ENCODE peak calls at places on chromosome 17, in five cellular contexts. S is suprapubic skin; L is right atrium auricular region; C is cardiac muscle cell; V is effector memory CD4-positive, alpha-beta T cell. A is an unnamed sample. For H3K9me3, the result is how much of the 10 kb centered on the place peaks cover.

GRCh38 chr17:4038076-4038475 is 73.8 kb upstream of the ATP2A3 start:
- DNase-seq in L (no peak), V (no peak), S (no peak), C (no peak), A (no peak)

GRCh38 chr17:65362826-65363225 is 198.6 kb downstream of the AXIN2 start:
- DNase-seq in S (no peak), C (no peak), V (no peak), L (no peak), A (no peak)

GRCh38 chr17:35373532-35373983 is at the start of gene SLFN11:
- DNase-seq in V (peak), C (no peak), S (peak), L (peak), A (peak)

GRCh38 chr17:69539781-69540319 is 125.4 kb downstream of the MAP2K6 start:
- DNase-seq in C (no peak), L (no peak), V (no peak), S (no peak), A (no peak)

GRCh38 chr17:30476726-30477082 is 504 bp upstream of the GOSR1 start:
- DNase-seq in S (no peak), C (peak), L (no peak), V (no peak), A (peak)

GRCh38 chr17:38604479-38605229 is 1.1 kb downstream of the SRCIN1 start:
- DNase-seq in V (no peak), L (no peak), C (peak), S (no peak), A (no peak)

GRCh38 chr17:49739662-49740271 is 24.2 kb downstream of the FAM117A start:
- DNase-seq in L (peak), C (peak), S (peak), V (peak), A (no peak)

GRCh38 chr17:75783803-75784472 is 668 bp upstream of the UNK start:
- DNase-seq in S (no peak), C (no peak), V (no peak), L (no peak), A (peak)

GRCh38 chr17:74635418-74635817 is 11.9 kb upstream of the CD300E start:
- DNase-seq in S (no peak), C (peak), V (no peak), L (no peak), A (no peak)

GRCh38 chr17:77186141-77186604 is 45.4 kb downstream of the SEC14L1 start:
- DNase-seq in S (no peak), L (no peak), V (no peak), C (no peak), A (no peak)

GRCh38 chr17:35843698-35844097 is 25.0 kb downstream of the HEATR9 start:
- DNase-seq in S (no peak), V (no peak), L (no peak), C (no peak), A (no peak)

GRCh38 chr17:21680366-21680765 is 12.0 kb upstream of the KCNJ18 start:
- DNase-seq in S (peak), L (no peak), V (no peak), C (no peak), A (no peak)

GRCh38 chr17:60445144-60445543 is 22.9 kb downstream of the CHCT1 start:
- DNase-seq in C (no peak), S (no peak), V (no peak), L (no peak), A (no peak)

GRCh38 chr17:20157078-20157360 is 147.9 kb downstream of the SPECC1 start:
- DNase-seq in V (no peak), S (no peak), C (no peak), L (no peak), A (no peak)

GRCh38 chr17:60039096-60039495 is 39.6 kb downstream of the HEATR6 start:
- DNase-seq in C (no peak), S (no peak), L (no peak), V (no peak), A (no peak)

GRCh38 chr17:27494192-27495091 is 38.2 kb downstream of the KSR1 start:
- DNase-seq in L (peak), S (peak), V (no peak), C (peak), A (peak)

GRCh38 chr17:28247671-28248556 is 71.1 kb upstream of the TMEM97 start:
- DNase-seq in S (no peak), C (no peak), L (no peak), V (no peak), A (peak)

GRCh38 chr17:6094453-6094852 is 24.3 kb downstream of the WSCD1 start:
- DNase-seq in L (no peak), V (no peak), C (no peak), S (no peak), A (no peak)

GRCh38 chr17:13597723-13598347 is 3.9 kb downstream of the HS3ST3A1 start:
- DNase-seq in L (no peak), S (no peak), V (no peak), C (peak), A (no peak)

GRCh38 chr17:4739122-4740024 is at the start of the genes CXCL16 and ZMYND15:
- DNase-seq in S (peak), C (peak), L (no peak), V (peak), A (no peak)

GRCh38 chr17:37465058-37465616 is 24.6 kb upstream of the DUSP14 start:
- DNase-seq in V (no peak), L (no peak), S (no peak), C (no peak), A (no peak)

GRCh38 chr17:9434502-9435113 is 141.0 kb downstream of the STX8 start:
- DNase-seq in V (no peak), S (no peak), C (no peak), L (no peak), A (no peak)

GRCh38 chr17:21467739-21468490 is 91.8 kb downstream of the KCNJ12 start:
- DNase-seq in S (no peak), L (peak), C (no peak), V (no peak), A (no peak)

GRCh38 chr17:5608696-5609095 is 24.4 kb upstream of the NLRP1 start:
- DNase-seq in L (no peak), C (no peak), V (no peak), S (no peak), A (no peak)

GRCh38 chr17:27937026-27937546 is 43.9 kb upstream of the LYRM9 start:
- DNase-seq in V (no peak), C (no peak), L (no peak), S (no peak), A (no peak)

GRCh38 chr17:3043737-3044365 is 19.6 kb downstream of the OR1D5 start:
- DNase-seq in V (no peak), C (no peak), L (no peak), S (no peak), A (no peak)

GRCh38 chr17:16286009-16286946 is 67.0 kb downstream of the CENPV start:
- DNase-seq in V (peak), C (peak), S (peak), L (peak), A (peak)

GRCh38 chr17:72118588-72119279 is 2.1 kb upstream of the SOX9 start:
- DNase-seq in C (peak), V (no peak), S (no peak), L (peak), A (peak)

GRCh38 chr17:29158515-29159275 is 21.5 kb downstream of the MYO18A start:
- DNase-seq in V (no peak), L (no peak), S (no peak), C (no peak), A (no peak)

GRCh38 chr17:64326030-64326419 is 63.0 kb upstream of the TEX2 start:
- DNase-seq in V (no peak), L (no peak), S (no peak), C (no peak), A (no peak)

GRCh38 chr17:64319531-64319930 is 56.5 kb upstream of the TEX2 start:
- DNase-seq in C (no peak), V (no peak), L (no peak), S (no peak), A (no peak)

GRCh38 chr17:64323774-64324173 is 60.7 kb upstream of the TEX2 start:
- DNase-seq in V (no peak), L (no peak), C (no peak), S (no peak), A (no peak)

GRCh38 chr17:64318068-64318467 is 55.0 kb upstream of the TEX2 start:
- DNase-seq in V (no peak), S (no peak), L (no peak), C (no peak), A (no peak)

DNA sequence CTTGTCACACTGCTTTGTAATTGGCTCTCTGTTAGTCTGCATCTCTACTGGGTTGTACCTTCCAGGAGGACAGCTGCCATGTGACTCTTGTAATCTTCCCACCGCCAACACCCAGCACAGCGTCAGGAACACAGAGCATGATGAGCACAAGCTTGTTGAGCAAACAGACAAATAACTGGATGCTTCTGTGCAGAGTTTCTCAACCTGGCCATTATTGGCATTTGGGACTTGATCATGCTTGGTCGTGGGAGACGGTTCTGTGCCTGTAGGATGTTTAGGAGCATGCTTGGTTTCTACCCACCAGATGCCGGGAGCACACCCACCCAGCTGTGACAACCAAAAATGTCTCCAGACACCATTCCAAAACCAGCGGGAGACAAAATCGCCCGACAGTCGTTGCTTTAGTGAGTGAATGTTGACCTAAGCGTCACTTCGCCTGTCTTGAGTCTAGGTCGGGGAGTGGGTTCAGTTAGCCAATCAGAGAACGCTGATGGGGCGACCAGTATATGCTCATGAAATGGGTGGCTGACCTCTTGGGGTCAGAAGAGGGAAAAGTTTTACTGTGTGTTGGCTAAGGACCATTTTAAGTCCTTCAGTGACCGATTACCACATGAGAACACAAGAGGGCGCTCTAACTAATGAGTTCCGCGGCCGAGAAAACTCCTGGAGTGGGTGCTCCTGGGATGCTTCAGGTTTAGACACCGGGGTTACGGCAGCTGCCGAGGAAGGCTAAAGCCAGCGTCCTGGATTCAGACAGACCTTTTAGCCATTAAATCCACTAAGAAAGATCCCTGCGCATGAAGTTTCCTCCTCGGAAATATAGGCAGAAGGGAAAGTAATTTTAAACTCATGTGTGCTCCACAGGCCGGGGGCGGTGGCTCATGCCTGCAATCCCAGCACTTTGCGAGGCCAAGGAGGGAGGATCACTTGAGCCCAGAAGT is 57.8 kb upstream of the TEX2 start:
- DNase-seq in C (peak), L (peak), S (peak), V (peak), A (peak)
- H3K4me3 ChIP-seq in C (no peak), L (no peak), S (no peak), V (no peak), A (no peak)

GRCh38 chr17:83198366-83199341 is 119.2 kb downstream of the METRNL start:
- DNase-seq in V (no peak), S (peak), L (no peak), C (no peak), A (no peak)
- H3K9me3 ChIP-seq in V (under half), S (under half), L (under half), C (under half), A (under half)

GRCh38 chr17:42110301-42111264 is 1.9 kb downstream of the DHX58 start:
- DNase-seq in C (no peak), L (no peak), V (no peak), S (no peak), A (no peak)

GRCh38 chr17:42106009-42106408 is 6.5 kb downstream of the DHX58 start:
- DNase-seq in C (no peak), S (no peak), V (no peak), L (no peak), A (no peak)

GRCh38 chr17:42107124-42107523 is 5.4 kb downstream of the DHX58 start:
- DNase-seq in C (no peak), V (no peak), L (no peak), S (no peak), A (no peak)

GRCh38 chr17:42109086-42109485 is 3.4 kb downstream of the DHX58 start:
- DNase-seq in S (no peak), L (no peak), V (no peak), C (no peak), A (no peak)

DNA sequence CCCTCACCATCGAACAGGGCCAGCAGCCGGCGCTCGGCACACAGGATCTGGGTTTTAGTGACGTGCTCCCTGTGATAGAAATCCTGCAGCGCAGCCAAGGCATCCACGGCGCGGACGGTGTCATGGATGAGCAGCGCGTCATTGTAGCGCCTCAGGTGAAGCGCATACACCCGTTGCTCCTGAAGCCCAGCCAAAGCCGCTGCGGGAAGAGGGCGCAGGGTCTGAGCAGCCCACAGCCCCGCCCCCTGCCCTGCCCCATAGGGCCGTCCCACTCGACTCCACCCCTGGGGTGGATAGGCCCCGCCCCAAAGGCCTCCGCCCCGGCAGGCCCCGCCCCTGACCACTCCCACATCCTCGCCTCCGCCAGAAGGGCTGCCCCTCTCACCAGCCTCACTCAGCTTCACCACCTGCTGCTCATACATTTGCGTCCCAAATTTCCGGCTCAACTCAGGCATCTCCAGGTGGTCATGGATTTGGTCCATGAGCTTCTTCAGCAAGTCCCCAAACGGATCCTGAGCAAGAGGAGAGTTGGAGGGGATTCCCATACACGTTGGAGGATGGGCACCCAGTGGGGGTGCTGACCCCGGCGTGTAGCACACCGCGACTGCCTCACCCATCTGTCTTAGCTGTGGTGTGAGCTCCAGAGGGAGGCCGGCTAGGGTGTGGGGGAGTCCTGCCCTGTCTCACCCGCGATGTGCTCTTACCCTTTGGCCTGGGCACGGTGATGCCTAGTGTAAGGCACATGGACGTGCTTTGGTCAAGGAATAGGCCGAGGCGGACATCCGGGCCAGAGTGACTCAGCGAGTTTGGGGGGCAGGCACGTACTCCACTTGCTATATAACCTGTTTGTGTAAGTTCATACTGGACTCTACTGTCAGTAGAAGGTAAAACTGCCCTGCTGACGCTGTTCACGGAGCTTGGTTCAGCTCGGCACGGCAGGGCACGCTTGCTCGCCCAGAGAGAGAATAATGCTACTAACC is 4.6 kb downstream of the DHX58 start:
- DNase-seq in V (peak), C (peak), L (no peak), S (no peak), A (peak)
- H3K4me3 ChIP-seq in V (no peak), C (peak), L (peak), S (peak), A (no peak)

GRCh38 chr17:22718689-22719088 is 1026.4 kb downstream of the KCNJ18 start:
- DNase-seq in C (no peak), V (no peak), S (no peak), L (no peak), A (no peak)

GRCh38 chr17:22717211-22717610 is 1024.9 kb downstream of the KCNJ18 start:
- DNase-seq in C (no peak), V (no peak), L (peak), S (no peak), A (no peak)
- H3K9me3 ChIP-seq in C (under half), V (under half), L (under half), S (under half), A (under half)

DNA sequence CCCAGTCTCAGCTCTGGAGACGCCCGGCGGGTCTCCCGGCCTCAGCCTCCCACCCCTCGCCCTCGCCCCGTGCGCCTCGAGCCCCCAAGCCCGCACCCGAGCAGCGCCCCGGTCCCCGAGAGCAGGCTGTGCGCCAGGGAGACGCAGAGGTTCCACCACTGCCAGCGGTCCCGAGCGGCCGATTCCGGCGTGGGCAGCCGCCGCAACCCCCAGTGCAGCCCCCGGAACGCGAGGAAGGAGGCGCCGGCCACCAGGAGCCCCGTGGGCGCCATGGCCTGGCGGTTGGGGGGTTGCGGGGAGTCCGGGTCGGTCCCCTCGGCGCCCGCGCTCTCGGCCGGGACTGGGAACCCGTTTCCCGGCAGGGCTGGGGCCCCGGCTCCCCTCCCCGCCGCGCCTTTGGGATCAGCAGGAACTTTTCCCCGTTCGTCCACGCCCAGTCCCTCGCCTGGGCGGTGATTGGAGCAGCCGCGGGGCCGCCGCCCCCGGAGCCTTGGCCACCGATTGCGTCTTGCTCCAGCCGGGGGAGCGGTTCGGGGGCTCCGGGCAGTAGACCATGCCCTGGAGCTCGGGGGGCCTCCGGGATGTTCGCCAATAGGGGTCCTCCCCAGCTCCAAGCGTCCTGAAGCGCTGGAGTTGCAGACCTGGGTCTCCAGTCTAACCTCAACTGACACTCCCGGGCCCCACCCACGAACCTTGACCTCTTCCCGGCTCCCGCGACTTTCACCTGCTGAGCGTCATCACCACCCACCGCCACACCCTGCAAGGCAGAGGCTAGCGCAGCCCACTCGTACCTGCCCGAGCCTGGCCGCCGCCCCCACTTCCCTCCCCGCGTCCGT is at the start of gene TLCD2:
- DNase-seq in L (peak), C (peak), S (peak), V (no peak), A (peak)
- H3K4me3 ChIP-seq in L (peak), C (peak), S (peak), V (peak), A (peak)